ENCODE peak calls at places on chromosomes 13 and 19, in six cellular contexts. Q is GM23248, B is SK-N-SH, I is PC-3, F is GM23338, S is hepatocyte. H is an unnamed sample.

GRCh38 chr13:61029064-61029463 is 386.6 kb downstream of the PCDH20 start:
- DNase-seq in Q (no peak), S (no peak), B (peak; percentile 8), I (peak; percentile 7), F (peak; percentile 55), H (no peak)

GRCh38 chr13:112355274-112355843 is 20.8 kb upstream of the SPACA7 start:
- DNase-seq in S (no peak), F (no peak), B (no peak), I (no peak), Q (no peak), H (no peak)

GRCh38 chr19:32131037-32131436 is 214.4 kb upstream of the ZNF507 start:
- DNase-seq in Q (no peak), S (no peak), B (no peak), I (no peak), F (no peak), H (no peak)

GRCh38 chr13:35859981-35860380 is 271.2 kb downstream of the DCLK1 start:
- DNase-seq in B (no peak), S (no peak), Q (no peak), I (no peak), F (no peak), H (no peak)

GRCh38 chr13:114096811-114097503 is 35.5 kb downstream of the RASA3 start:
- DNase-seq in B (peak; percentile 59), F (no peak), Q (no peak), I (no peak), S (no peak), H (no peak)

GRCh38 chr13:94966380-94966779 is 254.0 kb upstream of the SOX21 start:
- DNase-seq in I (no peak), F (no peak), S (no peak), B (peak; percentile 37), Q (no peak), H (no peak)

GRCh38 chr13:77519808-77520207 is 15.7 kb upstream of the SCEL start:
- DNase-seq in Q (peak; percentile 44), B (no peak), F (no peak), I (peak; percentile 51), S (no peak), H (no peak)

GRCh38 chr19:14507704-14508246 is 10.4 kb downstream of the DNAJB1 start:
- DNase-seq in I (peak; percentile 97), S (peak; percentile 64), B (no peak), F (no peak), Q (peak; percentile 82), H (no peak)

GRCh38 chr13:51221674-51222509 is at the start of gene FAM124A:
- DNase-seq in B (peak; percentile 89), Q (peak; percentile 75), F (peak; percentile 82), S (peak; percentile 80), I (peak; percentile 45), H (peak; percentile 43)

GRCh38 chr19:51365211-51366049 is 758 bp downstream of the ETFB start:
- DNase-seq in I (peak; percentile 60), B (no peak), S (peak; percentile 81), Q (peak; percentile 84), F (peak; percentile 39), H (peak; percentile 58)

GRCh38 chr13:107301724-107302374 is 733.9 kb upstream of the ARGLU1 start:
- DNase-seq in I (peak; percentile 2), F (peak; percentile 67), S (no peak), B (no peak), Q (peak; percentile 29), H (no peak)

GRCh38 chr19:5960005-5961001 is 17.6 kb downstream of the RANBP3 start:
- DNase-seq in F (no peak), S (no peak), Q (no peak), B (peak; percentile 90), I (no peak), H (no peak)

GRCh38 chr13:29664591-29664990 is 69.1 kb upstream of the SLC7A1 start:
- DNase-seq in B (no peak), S (no peak), Q (no peak), F (no peak), I (no peak), H (no peak)

GRCh38 chr13:77698211-77699058 is 948 bp downstream of the SLAIN1 start:
- DNase-seq in F (peak; percentile 62), I (peak; percentile 24), Q (peak; percentile 15), B (peak; percentile 72), S (peak; percentile 59), H (peak; percentile 73)

GRCh38 chr13:112060899-112061366 is 6.0 kb upstream of the SOX1 start:
- DNase-seq in S (no peak), F (peak; percentile 81), I (no peak), B (no peak), Q (no peak), H (no peak)

GRCh38 chr19:51070334-51070886 is 5.5 kb upstream of the KLK13 start:
- DNase-seq in B (no peak), Q (no peak), F (no peak), S (no peak), I (peak; percentile 83), H (no peak)

GRCh38 chr19:2039082-2039958 is 11.7 kb downstream of the MKNK2 start:
- DNase-seq in I (no peak), S (peak; percentile 16), Q (no peak), B (no peak), F (no peak), H (no peak)

DNA sequence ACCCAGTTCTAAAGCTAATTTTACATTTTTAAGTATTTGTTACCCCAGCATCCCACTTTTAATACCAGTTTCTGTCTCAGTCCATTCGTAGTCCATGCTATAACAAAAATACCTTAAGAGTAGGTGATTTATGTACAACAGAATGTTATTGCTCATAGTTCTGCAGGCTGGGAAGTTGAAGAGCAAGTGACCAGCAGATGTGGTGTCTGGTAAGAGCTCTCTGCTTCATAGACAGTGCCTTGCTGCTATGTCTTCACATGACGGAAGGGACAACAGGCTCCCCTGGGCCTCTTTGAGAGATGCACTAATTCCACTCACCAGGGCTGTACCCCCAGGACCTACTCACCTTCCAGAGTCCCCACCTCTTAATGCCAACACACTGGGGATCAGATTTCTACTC is 96.6 kb downstream of the COL4A2 start:
- DNase-seq in F (no peak), S (no peak), I (no peak), B (no peak), Q (peak; percentile 75), H (no peak)
- TF ChIP-seq EZH2phosphoT487 in F (no peak), S (no peak), I (no peak), B (no peak), Q (no peak), H (no peak)

DNA sequence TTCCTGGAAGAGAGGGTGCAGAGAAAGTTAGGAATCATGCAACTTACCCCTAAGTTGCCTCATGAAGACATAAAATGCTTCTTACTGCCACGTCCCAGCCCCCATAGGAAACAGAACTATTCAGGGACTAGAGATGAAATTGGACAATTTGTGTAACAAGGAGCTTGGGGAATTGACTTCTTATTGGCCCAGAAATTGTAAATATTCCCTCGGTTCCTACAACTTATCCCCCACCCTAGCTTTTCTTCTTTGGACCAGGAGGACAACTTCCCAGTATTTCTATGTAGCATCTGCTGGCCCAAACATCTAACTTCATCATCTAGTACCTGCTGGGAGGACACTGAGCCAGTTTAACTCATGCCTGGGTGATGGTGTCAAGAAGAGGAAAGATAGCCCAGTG is at the start of gene OR1M1:
- DNase-seq in S (no peak), B (no peak), I (no peak), F (no peak), Q (no peak), H (no peak)
- H2AFZ ChIP-seq in S (no peak within 1 kb of the TSS), B (no peak within 1 kb of the TSS), I (no peak within 1 kb of the TSS), F (no peak within 1 kb of the TSS), Q (no peak within 1 kb of the TSS), H (no peak within 1 kb of the TSS)

GRCh38 chr13:32821149-32821688 is 195.0 kb upstream of the KL start:
- DNase-seq in I (no peak), F (no peak), S (no peak), B (no peak), Q (no peak), H (no peak)
- H3K9me2 ChIP-seq in I (no peaks in the 10 kb centered on the region), F (no peaks in the 10 kb centered on the region), S (no peaks in the 10 kb centered on the region), B (no peaks in the 10 kb centered on the region), Q (no peaks in the 10 kb centered on the region), H (no peaks in the 10 kb centered on the region)

GRCh38 chr19:45385392-45386221 is 15.2 kb upstream of the ERCC2 start:
- DNase-seq in F (peak; percentile 80), Q (peak; percentile 48), I (no peak), S (no peak), B (peak; percentile 57), H (no peak)
- TF ChIP-seq EZH2phosphoT487 in F (no peak), Q (no peak), I (no peak), S (no peak), B (no peak), H (no peak)

GRCh38 chr19:13398780-13399726 is 107.2 kb downstream of the CACNA1A start:
- DNase-seq in F (no peak), I (peak; percentile 99), Q (peak; percentile 95), S (no peak), B (no peak), H (no peak)
- H2AFZ ChIP-seq in F (no peak overlapping the region), I (peak overlapping the region; percentile 26), Q (peak overlapping the region; percentile 69), S (no peak overlapping the region), B (peak overlapping the region; percentile 73), H (no peak overlapping the region)

DNA sequence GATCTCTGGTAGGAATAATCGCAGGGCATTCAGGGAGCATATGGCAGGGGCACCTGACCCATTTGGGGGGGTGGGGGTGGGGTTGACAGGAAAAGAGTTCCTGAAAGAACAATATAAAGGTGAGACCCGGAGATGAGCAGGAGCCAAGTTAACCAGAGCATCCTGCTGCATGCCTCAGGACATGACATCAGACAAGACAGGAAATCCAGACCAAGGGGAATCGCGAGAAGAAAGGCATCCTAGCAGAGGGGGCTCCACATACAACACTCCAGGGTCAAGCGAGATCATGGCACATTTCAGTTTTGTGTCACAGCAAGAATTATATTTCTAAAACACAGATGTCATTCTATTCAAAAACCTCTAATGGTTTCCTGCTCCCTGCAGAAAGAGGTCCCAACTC is 393.1 kb downstream of the COG6 start:
- DNase-seq in Q (no peak), I (no peak), S (no peak), F (no peak), B (no peak), H (no peak)
- H3K9me2 ChIP-seq in Q (no peaks in the 10 kb centered on the region), I (no peaks in the 10 kb centered on the region), S (no peaks in the 10 kb centered on the region), F (no peaks in the 10 kb centered on the region), B (no peaks in the 10 kb centered on the region), H (no peaks in the 10 kb centered on the region)

GRCh38 chr13:79108914-79109643 is 297.0 kb downstream of the RBM26 start:
- DNase-seq in B (no peak), F (no peak), Q (no peak), S (no peak), I (no peak), H (no peak)
- TF ChIP-seq EZH2phosphoT487 in B (no peak), F (no peak), Q (no peak), S (no peak), I (no peak), H (no peak)

GRCh38 chr19:16892868-16893685 is 4.3 kb downstream of the F2RL3 start:
- DNase-seq in I (no peak), F (no peak), S (no peak), Q (no peak), B (no peak), H (no peak)
- H2AFZ ChIP-seq in I (no peak overlapping the region), F (no peak overlapping the region), S (no peak overlapping the region), Q (no peak overlapping the region), B (no peak overlapping the region), H (peak overlapping the region; percentile 76)

GRCh38 chr13:48990900-48991299 is 15.2 kb downstream of the FNDC3A start:
- DNase-seq in S (no peak), Q (no peak), B (no peak), I (no peak), F (no peak), H (no peak)

GRCh38 chr13:48979892-48980291 is 4.2 kb downstream of the FNDC3A start:
- DNase-seq in Q (no peak), S (no peak), I (no peak), B (no peak), F (no peak), H (peak; percentile 93)

GRCh38 chr13:48983331-48983730 is 7.6 kb downstream of the FNDC3A start:
- DNase-seq in I (peak; percentile 65), F (no peak), B (no peak), S (no peak), Q (no peak), H (no peak)

GRCh38 chr13:48985751-48986150 is 10.0 kb downstream of the FNDC3A start:
- DNase-seq in I (no peak), B (no peak), S (no peak), F (no peak), Q (no peak), H (no peak)
- H3K9me2 ChIP-seq in I (no peaks in the 10 kb centered on the region), B (no peaks in the 10 kb centered on the region), S (no peaks in the 10 kb centered on the region), F (no peaks in the 10 kb centered on the region), Q (no peaks in the 10 kb centered on the region), H (no peaks in the 10 kb centered on the region)